ENCODE peak calls at places on chromosome 12, in four cellular contexts. C is GM23338, X is HCT116, P is esophagus squamous epithelium. B is an unnamed sample.

GRCh38 chr12:109557200-109557599 is 16.1 kb downstream of the MMAB start:
- DNase-seq in C (no peak), X (no peak), P (no peak), B (no peak)

GRCh38 chr12:128790221-128790620 is 33.5 kb downstream of the SLC15A4 start:
- DNase-seq in C (no peak), X (no peak), P (no peak), B (no peak)

GRCh38 chr12:14995583-14996425 is 23.0 kb downstream of the PDE6H start:
- DNase-seq in C (peak), X (peak), P (no peak), B (peak)

GRCh38 chr12:51349026-51349425 is 2.5 kb upstream of the CELA1 start:
- DNase-seq in C (no peak), X (no peak), P (no peak), B (no peak)

GRCh38 chr12:109488051-109488665 is 10.7 kb downstream of the UBE3B start:
- DNase-seq in C (no peak), X (no peak), P (no peak), B (no peak)

GRCh38 chr12:45629292-45629691 is 100.2 kb upstream of the ARID2 start:
- DNase-seq in C (no peak), X (no peak), P (no peak), B (no peak)

GRCh38 chr12:129617849-129618248 is 286.0 kb downstream of the TMEM132D start:
- DNase-seq in C (no peak), X (no peak), P (no peak), B (no peak)

GRCh38 chr12:55818140-55818728 is 393 bp downstream of the ORMDL2 start:
- DNase-seq in C (no peak), X (no peak), P (no peak), B (no peak)

GRCh38 chr12:120010661-120011230 is 21.7 kb downstream of the BICDL1 start:
- DNase-seq in C (no peak), X (no peak), P (no peak), B (no peak)

GRCh38 chr12:2384029-2384386 is 331.2 kb downstream of the CACNA1C start:
- DNase-seq in C (no peak), X (no peak), P (no peak), B (no peak)

GRCh38 chr12:39144613-39145061 is 239.2 kb upstream of the CPNE8 start:
- DNase-seq in C (peak), X (no peak), P (no peak), B (no peak)

GRCh38 chr12:56836317-56836716 is 73.2 kb downstream of the HSD17B6 start:
- DNase-seq in C (no peak), X (no peak), P (no peak), B (peak)

GRCh38 chr12:131622422-131622955 is 88.4 kb upstream of the SFSWAP start:
- DNase-seq in C (no peak), X (no peak), P (no peak), B (no peak)

GRCh38 chr12:65764325-65764724 is 60.0 kb upstream of the HMGA2 start:
- DNase-seq in C (no peak), X (no peak), P (no peak), B (no peak)

GRCh38 chr12:15268927-15269552 is 47.8 kb upstream of the RERG start:
- DNase-seq in C (peak), X (peak), P (no peak), B (peak)

GRCh38 chr12:34392741-34393085 is 370.4 kb downstream of the ALG10 start:
- DNase-seq in C (no peak), X (no peak), P (no peak), B (no peak)

GRCh38 chr12:54258286-54258685 is 21.6 kb downstream of the CBX5 start:
- DNase-seq in C (peak), X (no peak), P (no peak), B (no peak)

GRCh38 chr12:104285740-104286537 is 17.6 kb upstream of the EID3 start:
- DNase-seq in C (no peak), X (peak), P (no peak), B (no peak)

GRCh38 chr12:95789126-95790024 is 1.2 kb downstream of the NTN4 start:
- DNase-seq in C (peak), X (no peak), P (no peak), B (no peak)

GRCh38 chr12:103011974-103012763 is 54.7 kb downstream of the ASCL1 start:
- DNase-seq in C (peak), X (no peak), P (no peak), B (no peak)

GRCh38 chr12:28961948-28962384 is 187.1 kb upstream of the FAR2 start:
- DNase-seq in C (no peak), X (no peak), P (no peak), B (no peak)

GRCh38 chr12:22255097-22255496 is 79.4 kb downstream of the ST8SIA1 start:
- DNase-seq in C (peak), X (no peak), P (no peak), B (no peak)

GRCh38 chr12:109385339-109386078 is 37.8 kb downstream of the MYO1H start:
- DNase-seq in C (peak), X (peak), P (no peak), B (peak)

GRCh38 chr12:124413401-124413800 is 118.5 kb downstream of the RFLNA start:
- DNase-seq in C (no peak), X (no peak), P (no peak), B (no peak)

GRCh38 chr12:109731806-109732205 is 18.2 kb downstream of the FAM222A start:
- DNase-seq in C (no peak), X (no peak), P (no peak), B (no peak)

GRCh38 chr12:10182662-10183061 is 3.8 kb downstream of the TMEM52B start:
- DNase-seq in C (no peak), X (no peak), P (no peak), B (no peak)

GRCh38 chr12:116520801-116521471 is 38.2 kb upstream of the MAP1LC3B2 start:
- DNase-seq in C (no peak), X (no peak), P (no peak), B (peak)

GRCh38 chr12:96258451-96258933 is 64.3 kb downstream of the ELK3 start:
- DNase-seq in C (peak), X (no peak), P (no peak), B (peak)

GRCh38 chr12:68633614-68634558 is 23.2 kb downstream of the RAP1B start:
- DNase-seq in C (no peak), X (no peak), P (no peak), B (no peak)

GRCh38 chr12:75705749-75706719 is 194.6 kb upstream of the KRR1 start:
- DNase-seq in C (no peak), X (peak), P (no peak), B (no peak)

GRCh38 chr12:92139634-92140555 is 5.8 kb downstream of the BTG1 start:
- DNase-seq in C (peak), X (no peak), P (no peak), B (no peak)

GRCh38 chr12:105455250-105455649 is 124.8 kb downstream of the C12orf75 start:
- DNase-seq in C (no peak), X (no peak), P (no peak), B (no peak)

GRCh38 chr12:113759135-113759534 is 207.0 kb downstream of the RBM19 start:
- DNase-seq in C (no peak), X (no peak), P (no peak), B (no peak)

GRCh38 chr12:70258605-70259403 is 15.6 kb downstream of the CNOT2 start:
- DNase-seq in C (no peak), X (no peak), P (no peak), B (no peak)

GRCh38 chr12:89353823-89354629 is 1.7 kb upstream of the DUSP6 start:
- DNase-seq in C (peak), X (peak), P (peak), B (no peak)

GRCh38 chr12:27331927-27332324 is 710 bp upstream of the BMAL2 start:
- DNase-seq in C (no peak), X (no peak), P (no peak), B (no peak)
- H3K27ac ChIP-seq in C (no peak), X (peak), P (peak), B (no peak)

GRCh38 chr12:50066402-50066801 is 9.0 kb downstream of the ASIC1 start:
- DNase-seq in C (peak), X (no peak), P (no peak), B (no peak)
- H3K27ac ChIP-seq in C (no peak), X (no peak), P (no peak), B (no peak)

DNA sequence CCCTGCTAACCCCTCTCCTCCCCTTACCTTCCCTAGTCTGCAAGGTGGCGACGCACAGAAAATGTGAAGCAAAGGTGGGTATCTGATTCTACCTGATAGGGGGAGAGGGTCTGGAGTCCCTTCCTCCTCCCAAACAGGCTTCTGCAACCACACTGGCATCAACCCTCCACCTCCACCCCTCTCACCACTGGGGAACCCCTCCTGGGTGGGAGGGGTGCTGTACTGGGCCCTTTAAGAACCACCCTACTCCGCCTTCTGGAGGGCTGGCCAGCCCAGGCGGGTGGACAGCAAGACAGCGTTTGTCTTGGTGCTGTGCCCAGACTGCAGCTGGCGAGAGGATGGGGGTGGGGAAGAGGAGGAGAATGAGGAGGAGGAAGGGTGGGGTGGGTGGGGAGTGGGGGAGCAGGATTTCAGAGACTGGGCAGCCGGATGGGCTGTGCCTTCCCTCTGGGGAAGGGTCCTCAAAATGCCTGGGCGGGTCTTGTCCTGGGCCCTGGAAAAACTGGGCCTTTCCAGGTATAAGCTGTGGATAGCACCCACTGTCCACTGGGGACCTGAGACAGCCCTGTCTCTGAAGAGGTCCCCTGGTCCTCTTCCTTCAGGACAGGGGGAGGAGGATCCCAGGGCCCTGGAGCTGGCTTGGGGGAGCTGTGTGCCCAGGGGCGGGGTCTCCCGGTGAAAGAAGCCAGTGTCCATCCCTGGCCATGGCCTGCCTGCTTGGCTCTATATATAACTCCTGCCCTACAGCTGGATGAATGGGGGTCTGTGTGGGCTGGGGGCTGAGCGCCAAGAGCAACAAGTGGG is 2.8 kb downstream of the TNS2 start:
- DNase-seq in C (no peak), X (no peak), P (no peak), B (no peak)
- H3K27ac ChIP-seq in C (no peak), X (peak), P (peak), B (no peak)

GRCh38 chr12:94663702-94664101 is 13.3 kb upstream of the TMCC3 start:
- DNase-seq in C (no peak), X (no peak), P (no peak), B (no peak)
- H3K27ac ChIP-seq in C (no peak), X (no peak), P (no peak), B (no peak)

GRCh38 chr12:6169107-6169440 is 31.1 kb upstream of the CD9 start:
- DNase-seq in C (no peak), X (no peak), P (no peak), B (no peak)

GRCh38 chr12:6165418-6165817 is 34.8 kb upstream of the CD9 start:
- DNase-seq in C (no peak), X (no peak), P (no peak), B (no peak)

GRCh38 chr12:6163554-6164060 is 36.6 kb upstream of the CD9 start:
- DNase-seq in C (no peak), X (no peak), P (no peak), B (no peak)

GRCh38 chr12:6167327-6168280 is 32.6 kb upstream of the CD9 start:
- DNase-seq in C (no peak), X (peak), P (no peak), B (no peak)

DNA sequence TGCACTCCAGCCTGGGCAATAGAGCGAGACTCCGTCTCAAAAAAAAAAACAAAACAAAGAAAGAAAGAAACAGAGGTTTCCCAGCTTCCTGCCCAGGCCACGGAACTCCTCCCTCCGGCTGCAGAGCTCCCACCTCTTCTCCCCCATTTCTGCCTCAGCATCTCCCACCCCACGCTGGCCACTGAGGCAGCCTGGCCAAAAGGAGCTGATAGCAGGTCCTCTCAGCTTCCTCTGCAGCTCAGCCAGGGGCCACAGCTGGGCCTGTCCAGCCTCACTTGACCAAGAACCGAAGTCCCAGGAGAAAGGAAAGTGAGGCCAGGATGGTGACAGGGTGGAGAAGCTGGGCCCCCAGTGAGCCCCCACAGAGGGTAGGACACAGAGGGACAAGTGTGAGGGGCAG is 33.4 kb upstream of the CD9 start:
- DNase-seq in C (no peak), X (no peak), P (no peak), B (no peak)
- H3K27ac ChIP-seq in C (no peak), X (peak), P (peak), B (no peak)